ENCODE peak calls at places on chromosomes 11 and 22, in nine cellular contexts. E, V, Q, H, O, W, K, G and C are unnamed samples.

GRCh38 chr11:48880021-48880441 is 103.7 kb downstream of the TRIM51G start:
- DNase-seq in E (no peak), V (no peak), Q (no peak), H (no peak), O (no peak), W (peak), K (no peak), G (no peak), C (no peak)

GRCh38 chr11:47469411-47470179 is 20.7 kb upstream of the RAPSN start:
- DNase-seq in E (no peak), V (no peak), Q (no peak), H (no peak), O (no peak), W (no peak), K (no peak), G (no peak), C (no peak)

GRCh38 chr22:49255154-49255553 is 572.5 kb downstream of the BRD1 start:
- DNase-seq in E (no peak), V (no peak), Q (no peak), H (no peak), O (no peak), W (no peak), K (no peak), G (no peak), C (no peak)

GRCh38 chr11:61635304-61635703 is 44.9 kb upstream of the DAGLA start:
- DNase-seq in E (no peak), V (no peak), Q (no peak), H (no peak), O (no peak), W (no peak), K (no peak), G (no peak), C (no peak)

GRCh38 chr22:41687901-41688364 is 734 bp downstream of the SNU13 start:
- DNase-seq in E (no peak), V (no peak), Q (peak), H (peak), O (peak), W (peak), K (no peak), G (no peak), C (no peak)

GRCh38 chr22:36744791-36745190 is 31.1 kb downstream of the IFT27 start:
- DNase-seq in E (no peak), V (no peak), Q (no peak), H (no peak), O (no peak), W (no peak), K (no peak), G (no peak), C (no peak)

GRCh38 chr11:68751331-68751856 is at the start of gene TESMIN:
- DNase-seq in E (peak), V (peak), Q (peak), H (peak), O (peak), W (peak), K (peak), G (peak), C (peak)

GRCh38 chr22:31915499-31916065 is 28.8 kb upstream of the YWHAH start:
- DNase-seq in E (no peak), V (no peak), Q (no peak), H (no peak), O (no peak), W (no peak), K (no peak), G (no peak), C (no peak)

GRCh38 chr11:96506953-96507354 is 117.1 kb downstream of the JRKL start:
- DNase-seq in E (no peak), V (no peak), Q (no peak), H (no peak), O (no peak), W (no peak), K (no peak), G (no peak), C (no peak)

GRCh38 chr11:607020-607780 is 8.6 kb downstream of the IRF7 start:
- DNase-seq in E (no peak), V (no peak), Q (no peak), H (no peak), O (no peak), W (no peak), K (no peak), G (no peak), C (no peak)